ENCODE peak calls at places on chromosomes 5 and 9, in seven cellular contexts. J is kidney epithelial cell, I is astrocyte, C is tibial nerve, E is astrocyte of the cerebellum, U is left ventricle myocardium inferior, A is body of pancreas. D is an unnamed sample.

GRCh38 chr5:61184708-61185107 is 22.4 kb upstream of the SMIM15 start:
- DNase-seq in A (no peak), J (no peak), U (no peak), E (no peak), I (peak), C (no peak), D (no peak)

GRCh38 chr9:16360247-16360646 is 510.2 kb downstream of the BNC2 start:
- DNase-seq in A (no peak), J (no peak), U (no peak), I (no peak), E (no peak), C (no peak), D (no peak)

GRCh38 chr9:38641985-38642864 is 21.8 kb upstream of the ANKRD18A start:
- DNase-seq in A (peak), J (no peak), E (peak), C (no peak), U (no peak), I (peak), D (peak)

GRCh38 chr5:113171520-113171919 is 194.9 kb downstream of the DCP2 start:
- DNase-seq in A (no peak), I (no peak), J (no peak), U (no peak), E (no peak), C (no peak), D (no peak)

GRCh38 chr9:34797367-34797766 is 87.4 kb upstream of the CCL21 start:
- DNase-seq in I (no peak), C (no peak), A (no peak), U (no peak), E (no peak), J (no peak), D (no peak)

GRCh38 chr5:73940026-73940425 is 314.0 kb downstream of the ARHGEF28 start:
- DNase-seq in A (no peak), J (no peak), E (no peak), U (no peak), C (no peak), I (peak), D (no peak)

GRCh38 chr5:43947870-43948269 is 344.9 kb downstream of the NNT start:
- DNase-seq in U (no peak), I (no peak), A (no peak), J (no peak), C (no peak), E (no peak), D (no peak)

GRCh38 chr5:122403965-122404364 is 91.9 kb downstream of the SNCAIP start:
- DNase-seq in J (no peak), E (no peak), A (no peak), U (no peak), C (no peak), I (no peak), D (no peak)

GRCh38 chr9:34562136-34562745 is 27.3 kb downstream of the CNTFR start:
- DNase-seq in A (no peak), J (no peak), U (no peak), E (no peak), C (no peak), I (no peak), D (no peak)

GRCh38 chr9:119095072-119095471 is 274.2 kb downstream of the BRINP1 start:
- DNase-seq in J (no peak), A (no peak), E (no peak), C (no peak), I (no peak), U (no peak), D (no peak)

GRCh38 chr5:1930880-1931589 is 48.3 kb upstream of the IRX4 start:
- DNase-seq in E (no peak), C (no peak), J (no peak), A (peak), U (peak), I (no peak), D (no peak)

GRCh38 chr5:53126514-53126913 is 17.0 kb upstream of the MOCS2 start:
- DNase-seq in C (no peak), I (peak), U (no peak), J (peak), E (peak), A (no peak), D (no peak)

GRCh38 chr9:137434498-137435380 is 6.4 kb downstream of the ENTPD8 start:
- DNase-seq in C (no peak), E (no peak), J (no peak), I (no peak), U (peak), A (no peak), D (no peak)

GRCh38 chr5:485113-485942 is 38.9 kb downstream of the SLC9A3 start:
- DNase-seq in I (no peak), U (no peak), J (no peak), A (no peak), E (no peak), C (no peak), D (no peak)

GRCh38 chr5:149271717-149272558 is at the start of gene AFAP1L1:
- DNase-seq in C (peak), E (no peak), J (no peak), U (peak), A (peak), I (peak), D (no peak)

GRCh38 chr9:14096182-14096922 is 217.6 kb downstream of the NFIB start:
- DNase-seq in U (no peak), A (peak), J (peak), I (peak), E (peak), C (no peak), D (no peak)
- H3K4me3 ChIP-seq in U (peak), A (no peak), J (peak), I (peak), E (peak), C (peak), D (peak)

DNA sequence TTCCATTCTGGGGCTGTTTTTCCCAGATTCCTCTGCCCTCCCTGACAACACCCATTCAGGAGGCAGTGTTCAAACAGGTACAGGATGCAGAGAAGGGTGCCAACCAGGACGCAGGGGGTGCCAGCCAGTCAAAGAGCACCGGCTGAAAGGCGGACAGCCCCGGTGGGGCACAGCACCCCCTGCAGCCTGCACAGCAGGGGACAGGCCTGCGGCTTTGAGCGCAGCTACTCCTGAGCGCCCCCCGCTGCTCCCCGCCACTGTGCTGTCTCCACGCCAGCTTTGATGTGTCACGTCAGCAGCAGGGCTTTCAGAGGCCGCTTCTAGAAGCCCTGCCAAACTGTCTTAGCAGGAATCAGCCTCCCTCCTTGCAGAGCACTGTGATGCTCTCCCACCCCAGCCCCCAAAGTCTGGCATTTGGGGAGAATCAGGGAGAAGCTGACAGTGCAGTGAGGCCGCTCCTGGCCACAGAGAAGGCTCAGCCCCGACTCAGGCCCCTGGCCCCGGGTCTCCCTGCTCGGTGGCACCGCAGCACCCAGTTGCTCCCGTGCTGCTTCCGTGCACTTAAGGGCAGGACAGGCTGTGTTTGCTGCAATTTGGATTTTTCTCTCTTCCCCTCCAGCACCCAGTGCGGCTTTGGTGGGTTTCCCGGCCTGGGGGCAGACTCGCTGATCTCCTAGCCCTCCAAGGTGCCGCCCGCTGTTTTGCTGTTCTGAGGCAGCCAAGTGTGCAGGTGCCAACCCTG is 20.3 kb downstream of the AK8 start:
- DNase-seq in U (peak), A (no peak), C (no peak), I (no peak), J (no peak), E (peak), D (no peak)
- TF ChIP-seq CTCF in U (peak), A (no peak), C (no peak), I (peak), J (no peak), E (no peak), D (peak)

GRCh38 chr9:89495824-89496555 is 1.9 kb downstream of the SEMA4D start:
- DNase-seq in C (no peak), E (no peak), J (no peak), I (no peak), A (no peak), U (no peak), D (no peak)
- H3K4me3 ChIP-seq in C (peak), E (no peak), J (no peak), I (no peak), A (no peak), U (peak), D (peak)

DNA sequence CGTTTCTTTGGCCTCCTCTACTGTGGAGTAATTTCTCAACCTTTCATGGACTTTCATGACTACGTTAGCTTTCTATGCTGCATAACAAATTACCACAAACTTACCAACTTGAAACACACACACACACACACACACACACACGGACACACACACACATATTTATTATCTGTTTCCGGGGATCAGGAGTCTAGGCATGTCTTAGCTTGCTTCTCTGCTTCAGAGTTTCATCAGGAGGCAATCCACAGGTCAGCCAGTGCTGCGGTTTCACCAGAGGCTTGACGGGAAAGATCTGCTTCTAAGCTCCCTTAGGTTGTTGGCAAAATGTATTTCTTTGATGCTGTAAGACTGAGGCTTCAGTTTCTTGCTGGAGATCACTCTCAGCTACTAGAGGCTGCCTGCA is 59.0 kb upstream of the C9orf72 start:
- DNase-seq in J (no peak), U (no peak), I (no peak), C (no peak), A (no peak), E (no peak), D (no peak)
- TF ChIP-seq CTCF in J (no peak), U (no peak), I (no peak), C (no peak), A (no peak), E (no peak), D (no peak)

GRCh38 chr5:176630681-176631222 is 277 bp downstream of the EIF4E1B start:
- DNase-seq in A (no peak), C (no peak), U (no peak), I (no peak), E (no peak), J (no peak), D (no peak)
- H3K4me3 ChIP-seq in A (no peak), C (peak), U (peak), I (peak), E (peak), J (peak), D (peak)

DNA sequence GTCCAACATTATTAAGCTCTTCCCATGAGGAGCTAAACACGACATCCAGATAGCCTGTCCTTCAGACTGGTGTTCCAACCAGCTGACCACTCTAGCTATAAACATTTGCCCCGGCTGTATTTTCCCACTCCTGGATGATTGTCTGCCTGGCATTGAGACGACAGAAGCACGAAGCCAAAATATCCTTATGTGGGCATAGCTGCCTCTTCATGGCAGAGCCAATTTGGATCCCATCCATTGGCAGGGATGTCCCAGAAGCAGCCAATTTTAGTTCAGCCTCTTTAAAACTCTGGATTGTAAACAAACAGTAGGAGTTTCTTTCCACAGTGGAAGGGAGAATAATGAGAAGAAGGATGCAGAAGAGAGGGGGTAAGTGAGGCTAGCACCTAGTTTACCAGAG is 507.6 kb downstream of the CETN3 start:
- DNase-seq in I (no peak), J (no peak), U (no peak), C (no peak), E (no peak), A (no peak), D (no peak)
- TF ChIP-seq CTCF in I (no peak), J (no peak), U (no peak), C (no peak), E (no peak), A (no peak), D (no peak)

DNA sequence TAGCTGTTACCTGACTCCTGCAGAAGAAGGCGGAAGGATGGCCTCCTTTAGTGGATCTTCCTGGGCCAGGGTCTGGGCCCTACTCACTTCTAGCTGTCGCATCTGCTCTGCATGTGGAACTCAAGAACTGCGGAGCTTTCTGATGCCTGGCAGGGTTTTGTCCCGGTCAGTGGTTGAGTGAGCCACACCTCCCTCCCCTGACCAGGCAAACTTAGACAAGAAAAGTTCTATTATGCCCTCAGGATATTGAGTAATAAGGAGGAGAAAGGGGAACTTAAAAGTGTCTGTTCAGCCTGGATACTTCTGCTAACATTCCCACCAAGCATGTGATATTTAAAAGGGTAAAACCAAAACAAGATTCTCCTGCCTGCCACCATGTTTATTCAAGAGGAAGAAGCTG is at the start of gene FYB1:
- DNase-seq in I (no peak), E (no peak), U (peak), C (peak), A (no peak), J (no peak), D (no peak)
- H3K4me3 ChIP-seq in I (no peak), E (no peak), U (peak), C (peak), A (no peak), J (no peak), D (no peak)

GRCh38 chr9:10614201-10614870 is 1.5 kb upstream of the PTPRD start:
- DNase-seq in A (no peak), E (no peak), J (no peak), I (no peak), C (no peak), U (no peak), D (no peak)

GRCh38 chr9:10613413-10613812 is 611 bp upstream of the PTPRD start:
- DNase-seq in I (no peak), E (no peak), J (no peak), C (no peak), U (no peak), A (no peak), D (no peak)

DNA sequence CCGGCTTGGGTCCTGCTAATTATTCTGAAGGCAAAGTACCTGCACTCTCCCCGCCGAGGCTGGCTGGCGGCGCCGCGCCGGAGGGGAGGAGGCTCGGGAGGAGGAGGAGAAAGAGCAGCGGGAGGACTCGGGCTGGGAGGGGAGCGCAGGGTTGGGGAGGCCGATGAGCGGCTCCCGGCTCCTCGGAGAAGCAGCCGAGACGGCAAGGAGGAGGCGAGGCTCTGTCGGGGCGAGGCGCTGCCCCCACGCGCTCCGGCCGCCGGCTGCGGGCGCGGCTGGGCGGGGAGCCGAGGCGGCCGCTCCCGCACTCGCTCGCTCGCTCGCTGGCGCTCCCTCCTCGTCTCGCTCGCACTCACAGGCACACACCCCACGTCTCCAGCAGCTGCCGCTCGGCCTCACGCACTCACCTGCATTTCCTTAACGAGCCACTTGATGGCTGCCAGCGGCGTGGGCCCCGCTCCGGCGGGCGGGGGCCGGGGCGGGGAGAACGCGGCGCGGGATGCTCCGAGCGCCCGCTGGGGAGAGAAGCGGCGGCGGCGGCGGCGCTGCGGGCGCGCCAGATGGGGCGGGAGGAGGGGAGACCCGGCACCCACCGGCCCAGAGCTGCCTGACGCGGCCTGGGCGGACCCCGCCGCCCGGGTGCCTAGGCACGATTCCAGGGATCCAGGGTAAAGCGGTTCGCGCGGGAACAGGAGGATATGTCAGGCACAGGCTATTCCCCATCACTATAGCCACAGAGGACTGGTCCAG is at the start of gene PTPRD:
- DNase-seq in J (peak), C (no peak), I (peak), U (no peak), E (peak), A (peak), D (no peak)
- TF ChIP-seq CTCF in J (no peak), C (no peak), I (no peak), U (no peak), E (peak), A (no peak), D (no peak)

D was measured in AG04450.